ENCODE peak calls at places on chromosomes 13 and 19, in seven cellular contexts. B is neural progenitor cell, P is SK-N-SH, J is GM23338, D is MM.1S, X is OCI-LY7, Q is hepatocyte. S is an unnamed sample.

GRCh38 chr19:27759896-27760295 is 1453.1 kb downstream of the UQCRFS1 start:
- DNase-seq in B (no peak), P (no peak), J (no peak), D (no peak), X (no peak), Q (no peak), S (no peak)

GRCh38 chr13:86684402-86684801 is 885.2 kb upstream of the SLITRK6 start:
- DNase-seq in B (no peak), P (no peak), J (no peak), D (no peak), X (no peak), Q (no peak), S (peak; percentile 55)

GRCh38 chr19:30280018-30280417 is 92.2 kb upstream of the ZNF536 start:
- DNase-seq in B (no peak), P (no peak), J (no peak), D (no peak), X (no peak), Q (no peak), S (no peak)

GRCh38 chr19:40219721-40220276 is 1.6 kb upstream of the TTC9B start:
- DNase-seq in B (no peak), P (no peak), J (no peak), D (no peak), X (no peak), Q (peak; percentile 37), S (peak; percentile 76)

GRCh38 chr13:36848228-36848982 is 29.4 kb downstream of the RFXAP start:
- DNase-seq in B (peak; percentile 32), P (peak; percentile 17), J (peak; percentile 56), D (no peak), X (peak; percentile 29), Q (no peak), S (no peak)

GRCh38 chr13:25686831-25687495 is 315.2 kb downstream of the ATP8A2 start:
- DNase-seq in B (no peak), P (no peak), J (no peak), D (no peak), X (no peak), Q (no peak), S (no peak)

GRCh38 chr13:35953537-35954206 is 177.5 kb downstream of the DCLK1 start:
- DNase-seq in B (peak; percentile 86), P (peak; percentile 74), J (peak; percentile 92), D (peak; percentile 51), X (peak; percentile 28), Q (peak; percentile 90), S (peak; percentile 76)

GRCh38 chr19:34135401-34135800 is 36.9 kb upstream of the LSM14A start:
- DNase-seq in B (no peak), P (no peak), J (no peak), D (no peak), X (no peak), Q (no peak), S (no peak)

GRCh38 chr19:54245936-54246335 is 3.3 kb upstream of the LILRA6 start:
- DNase-seq in B (no peak), P (no peak), J (no peak), D (no peak), X (no peak), Q (no peak), S (no peak)

GRCh38 chr19:51131780-51132680 is 7.3 kb downstream of the SIGLEC9 start:
- DNase-seq in B (peak; percentile 43), P (peak; percentile 34), J (peak; percentile 59), D (no peak), X (no peak), Q (peak; percentile 71), S (no peak)

GRCh38 chr19:15812059-15812722 is 3.3 kb downstream of the OR10H1 start:
- DNase-seq in B (no peak), P (no peak), J (no peak), D (no peak), X (no peak), Q (no peak), S (peak; percentile 56)

GRCh38 chr13:35598790-35599369 is 122.4 kb upstream of the MAB21L1 start:
- DNase-seq in B (no peak), P (no peak), J (no peak), D (no peak), X (no peak), Q (no peak), S (no peak)

GRCh38 chr13:33793726-33794125 is 24.2 kb upstream of the RFC3 start:
- DNase-seq in B (no peak), P (no peak), J (no peak), D (no peak), X (no peak), Q (no peak), S (no peak)

GRCh38 chr13:75785130-75785529 is 149.0 kb downstream of the LMO7 start:
- DNase-seq in B (no peak), P (no peak), J (no peak), D (no peak), X (no peak), Q (no peak), S (no peak)

GRCh38 chr13:101988140-101988539 is 413.7 kb downstream of the FGF14 start:
- DNase-seq in B (peak; percentile 36), P (no peak), J (peak; percentile 28), D (no peak), X (no peak), Q (no peak), S (no peak)

GRCh38 chr13:82681535-82681934 is 1200.7 kb downstream of the SLITRK1 start:
- DNase-seq in B (no peak), P (no peak), J (no peak), D (no peak), X (no peak), Q (no peak), S (no peak)

GRCh38 chr19:18589380-18590272 is 1.0 kb downstream of the REX1BD start:
- DNase-seq in B (peak; percentile 90), P (peak; percentile 85), J (peak; percentile 88), D (peak; percentile 76), X (peak; percentile 80), Q (peak; percentile 89), S (peak; percentile 63)

GRCh38 chr19:30171795-30172642 is 200.2 kb upstream of the ZNF536 start:
- DNase-seq in B (no peak), P (no peak), J (no peak), D (no peak), X (no peak), Q (no peak), S (no peak)

GRCh38 chr13:103188688-103189326 is 122.6 kb upstream of the SLC10A2 start:
- DNase-seq in B (peak; percentile 6), P (peak; percentile 23), J (peak; percentile 57), D (peak; percentile 49), X (peak; percentile 13), Q (peak; percentile 47), S (peak; percentile 48)

GRCh38 chr13:45209229-45209628 is 8.4 kb upstream of the KCTD4 start:
- DNase-seq in B (no peak), P (no peak), J (no peak), D (no peak), X (no peak), Q (no peak), S (peak; percentile 59)

GRCh38 chr19:8973501-8974091 is 36.6 kb downstream of the MUC16 start:
- DNase-seq in B (peak; percentile 68), P (no peak), J (peak; percentile 17), D (peak; percentile 44), X (peak; percentile 13), Q (peak; percentile 44), S (peak; percentile 66)

GRCh38 chr13:108944760-108945159 is 315.3 kb downstream of the MYO16 start:
- DNase-seq in B (no peak), P (no peak), J (no peak), D (no peak), X (no peak), Q (no peak), S (no peak)

GRCh38 chr19:27824108-27824507 is 1388.8 kb downstream of the UQCRFS1 start:
- DNase-seq in B (no peak), P (no peak), J (no peak), D (no peak), X (no peak), Q (no peak), S (no peak)

GRCh38 chr13:100130930-100131511 is 42.1 kb downstream of the PCCA start:
- DNase-seq in B (no peak), P (no peak), J (no peak), D (no peak), X (no peak), Q (no peak), S (no peak)

GRCh38 chr13:100128373-100128772 is 39.5 kb downstream of the PCCA start:
- DNase-seq in B (no peak), P (no peak), J (no peak), D (no peak), X (no peak), Q (peak; percentile 36), S (no peak)

GRCh38 chr13:100130092-100130491 is 41.2 kb downstream of the PCCA start:
- DNase-seq in B (no peak), P (no peak), J (peak; percentile 41), D (no peak), X (no peak), Q (no peak), S (peak; percentile 7)

GRCh38 chr13:100128838-100129237 is 39.9 kb downstream of the PCCA start:
- DNase-seq in B (no peak), P (no peak), J (no peak), D (no peak), X (no peak), Q (peak; percentile 36), S (no peak)

DNA sequence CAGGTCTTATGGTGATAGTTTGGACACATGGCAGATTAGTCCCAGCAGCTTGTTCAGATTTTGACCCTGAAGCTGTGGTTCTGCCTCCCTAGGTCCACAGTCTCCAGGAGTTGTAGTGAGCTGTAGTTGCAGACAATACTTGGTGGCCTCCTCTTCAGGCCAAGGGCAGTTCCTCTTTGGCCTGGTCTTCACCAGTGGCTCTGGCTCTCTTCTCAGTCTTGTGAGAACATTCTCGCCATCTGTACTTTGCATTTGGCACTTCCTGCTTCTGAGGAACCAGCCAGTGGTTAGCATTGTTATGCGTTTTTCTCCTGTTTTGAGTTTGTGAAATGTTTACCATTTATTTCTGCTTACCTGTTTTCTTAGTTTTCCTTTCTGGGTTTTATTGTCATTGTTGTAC is 40.7 kb downstream of the PCCA start:
- DNase-seq in B (no peak), P (no peak), J (peak; percentile 50), D (no peak), X (no peak), Q (no peak), S (no peak)
- TF ChIP-seq EZH2phosphoT487 in B (no peak), P (no peak), J (no peak), D (no peak), X (no peak), Q (no peak), S (no peak)

GRCh38 chr19:55386515-55386947 is 799 bp downstream of the RPL28 start:
- DNase-seq in B (no peak), P (no peak), J (no peak), D (no peak), X (no peak), Q (no peak), S (no peak)
- H3K27ac ChIP-seq in B (no peak overlapping the region), P (peak overlapping the region; percentile 98), J (peak overlapping the region; percentile 21), D (no peak overlapping the region), X (peak overlapping the region; percentile 91), Q (peak overlapping the region; percentile 56), S (peak overlapping the region; percentile 54)

GRCh38 chr19:6739884-6740588 is 556 bp downstream of the TRIP10 start:
- DNase-seq in B (peak; percentile 74), P (peak; percentile 78), J (peak; percentile 68), D (peak; percentile 25), X (peak; percentile 43), Q (peak; percentile 68), S (no peak)
- TF ChIP-seq EZH2phosphoT487 in B (no peak), P (no peak), J (no peak), D (no peak), X (no peak), Q (no peak), S (no peak)

DNA sequence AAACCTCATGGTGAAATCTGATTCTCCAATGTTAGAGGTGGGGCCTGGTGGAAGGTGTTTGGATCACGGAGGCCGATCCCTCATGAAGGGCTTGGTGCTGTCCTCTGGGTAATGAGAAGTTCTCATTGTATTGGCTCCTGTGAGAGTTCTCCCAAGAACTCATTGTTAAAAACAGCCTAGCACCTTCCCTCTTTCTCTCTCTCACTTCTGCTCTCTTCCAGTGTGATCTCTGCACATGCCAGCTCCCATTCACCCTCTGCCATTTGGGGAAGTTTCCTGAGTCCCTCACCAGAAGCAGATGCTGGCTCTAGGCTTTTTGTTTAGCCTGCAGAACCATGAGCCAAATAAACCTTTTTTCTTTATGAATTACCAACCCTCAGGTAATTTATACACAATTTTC is 3.1 kb upstream of the SUCLA2 start:
- DNase-seq in B (no peak), P (no peak), J (peak; percentile 39), D (no peak), X (no peak), Q (no peak), S (no peak)
- H3K27ac ChIP-seq in B (no peak overlapping the region), P (no peak overlapping the region), J (peak overlapping the region; percentile 90), D (no peak overlapping the region), X (no peak overlapping the region), Q (no peak overlapping the region), S (no peak overlapping the region)

S was measured in PC-3.